ENCODE peak calls at places on chromosomes 11 and 22, in six cellular contexts. H, V, T, K, E and P are unnamed samples. For H3K9me3, the result is how much of the 10 kb centered on the place peaks cover.

GRCh38 chr11:128453444-128454336 is 133.7 kb downstream of the ETS1 start:
- DNase-seq in H (no peak), V (no peak), T (peak), K (peak), E (no peak), P (no peak)

GRCh38 chr11:76666830-76667229 is 3.7 kb downstream of the LRRC32 start:
- DNase-seq in H (peak), V (no peak), T (no peak), K (no peak), E (no peak), P (peak)

GRCh38 chr11:124608146-124608545 is 3.1 kb upstream of the PANX3 start:
- DNase-seq in H (no peak), V (no peak), T (no peak), K (no peak), E (no peak), P (no peak)

GRCh38 chr22:46454910-46455269 is 82.5 kb downstream of the CELSR1 start:
- DNase-seq in H (no peak), V (no peak), T (no peak), K (no peak), E (peak), P (no peak)

GRCh38 chr11:10397226-10397987 is 57.7 kb upstream of the AMPD3 start:
- DNase-seq in H (no peak), V (no peak), T (no peak), K (no peak), E (no peak), P (no peak)

GRCh38 chr22:30041475-30041874 is 38.8 kb upstream of the HORMAD2 start:
- DNase-seq in H (no peak), V (no peak), T (no peak), K (no peak), E (no peak), P (no peak)

GRCh38 chr22:35315141-35315854 is 15.6 kb downstream of the TOM1 start:
- DNase-seq in H (no peak), V (no peak), T (no peak), K (no peak), E (no peak), P (peak)

GRCh38 chr11:128361451-128362020 is 225.8 kb downstream of the ETS1 start:
- DNase-seq in H (no peak), V (no peak), T (no peak), K (no peak), E (no peak), P (no peak)

GRCh38 chr11:95521862-95522261 is 267.7 kb downstream of the FAM76B start:
- DNase-seq in H (no peak), V (no peak), T (no peak), K (no peak), E (no peak), P (no peak)

GRCh38 chr11:3969613-3970012 is 114.1 kb downstream of the STIM1 start:
- DNase-seq in H (no peak), V (no peak), T (no peak), K (no peak), E (no peak), P (no peak)

GRCh38 chr11:103892603-103893002 is 143.8 kb upstream of the DDI1 start:
- DNase-seq in H (no peak), V (no peak), T (no peak), K (no peak), E (peak), P (no peak)

GRCh38 chr11:373716-374551 is 4.6 kb downstream of the B4GALNT4 start:
- DNase-seq in H (no peak), V (no peak), T (no peak), K (no peak), E (no peak), P (no peak)

GRCh38 chr11:2293396-2294339 is 8.1 kb downstream of the C11orf21 start:
- DNase-seq in H (peak), V (peak), T (peak), K (peak), E (no peak), P (no peak)

GRCh38 chr11:118922745-118923627 is 2.7 kb downstream of the BCL9L start:
- DNase-seq in H (peak), V (peak), T (no peak), K (no peak), E (no peak), P (peak)

GRCh38 chr11:118531597-118532084 is 649 bp downstream of the TMEM25 start:
- DNase-seq in H (no peak), V (no peak), T (no peak), K (no peak), E (no peak), P (no peak)

GRCh38 chr11:13051257-13051656 is 42.1 kb downstream of the RASSF10 start:
- DNase-seq in H (no peak), V (no peak), T (no peak), K (no peak), E (peak), P (no peak)

GRCh38 chr11:104623518-104623917 is 274.7 kb downstream of the CASP12 start:
- DNase-seq in H (no peak), V (no peak), T (no peak), K (no peak), E (no peak), P (no peak)

GRCh38 chr11:30346068-30346688 is 23.3 kb downstream of the ARL14EP start:
- DNase-seq in H (no peak), V (no peak), T (peak), K (no peak), E (peak), P (no peak)

GRCh38 chr11:94519478-94520084 is 7.3 kb downstream of the C11orf97 start:
- DNase-seq in H (no peak), V (no peak), T (peak), K (no peak), E (no peak), P (no peak)

GRCh38 chr11:65921033-65921555 is 1.9 kb downstream of the DRAP1 start:
- DNase-seq in H (no peak), V (no peak), T (no peak), K (no peak), E (no peak), P (no peak)

GRCh38 chr11:528815-529728 is 6.3 kb downstream of the HRAS start:
- DNase-seq in H (no peak), V (no peak), T (no peak), K (no peak), E (no peak), P (no peak)

GRCh38 chr11:106961518-106961917 is 56.8 kb downstream of the GUCY1A2 start:
- DNase-seq in H (no peak), V (no peak), T (no peak), K (no peak), E (peak), P (no peak)

GRCh38 chr11:35009941-35010337 is 93.5 kb downstream of the PDHX start:
- DNase-seq in H (no peak), V (no peak), T (no peak), K (no peak), E (peak), P (no peak)

GRCh38 chr11:66906077-66906929 is 49.4 kb downstream of the LRFN4 start:
- DNase-seq in H (no peak), V (no peak), T (peak), K (no peak), E (peak), P (no peak)

GRCh38 chr22:30005213-30005857 is 74.9 kb upstream of the HORMAD2 start:
- DNase-seq in H (peak), V (peak), T (peak), K (peak), E (peak), P (no peak)

GRCh38 chr11:32006799-32007388 is 84.0 kb upstream of the RCN1 start:
- DNase-seq in H (peak), V (no peak), T (no peak), K (no peak), E (peak), P (no peak)

GRCh38 chr11:8354622-8355417 is 91.1 kb upstream of the LMO1 start:
- DNase-seq in H (no peak), V (no peak), T (no peak), K (no peak), E (peak), P (no peak)

GRCh38 chr11:93747122-93747521 is 5.7 kb downstream of the C11orf54 start:
- DNase-seq in H (no peak), V (no peak), T (no peak), K (no peak), E (no peak), P (no peak)

GRCh38 chr22:41565403-41566054 is 4.7 kb downstream of the CSDC2 start:
- DNase-seq in H (peak), V (no peak), T (no peak), K (peak), E (peak), P (no peak)

GRCh38 chr11:112087212-112087611 is 539 bp downstream of the SDHD start:
- DNase-seq in H (no peak), V (no peak), T (no peak), K (no peak), E (no peak), P (no peak)

GRCh38 chr11:35484435-35484834 is 41.0 kb downstream of the PAMR1 start:
- DNase-seq in H (no peak), V (no peak), T (no peak), K (no peak), E (no peak), P (no peak)

GRCh38 chr22:29083576-29084566 is 11.0 kb downstream of the KREMEN1 start:
- DNase-seq in H (no peak), V (no peak), T (no peak), K (no peak), E (no peak), P (no peak)

GRCh38 chr11:36500315-36500721 is 9.8 kb downstream of the TRAF6 start:
- DNase-seq in H (no peak), V (no peak), T (no peak), K (peak), E (peak), P (no peak)

GRCh38 chr11:116828632-116829524 is 829 bp upstream of the APOC3 start:
- DNase-seq in H (no peak), V (no peak), T (no peak), K (no peak), E (no peak), P (no peak)

GRCh38 chr11:106714179-106714578 is 304.1 kb downstream of the GUCY1A2 start:
- DNase-seq in H (no peak), V (no peak), T (no peak), K (no peak), E (no peak), P (no peak)

DNA sequence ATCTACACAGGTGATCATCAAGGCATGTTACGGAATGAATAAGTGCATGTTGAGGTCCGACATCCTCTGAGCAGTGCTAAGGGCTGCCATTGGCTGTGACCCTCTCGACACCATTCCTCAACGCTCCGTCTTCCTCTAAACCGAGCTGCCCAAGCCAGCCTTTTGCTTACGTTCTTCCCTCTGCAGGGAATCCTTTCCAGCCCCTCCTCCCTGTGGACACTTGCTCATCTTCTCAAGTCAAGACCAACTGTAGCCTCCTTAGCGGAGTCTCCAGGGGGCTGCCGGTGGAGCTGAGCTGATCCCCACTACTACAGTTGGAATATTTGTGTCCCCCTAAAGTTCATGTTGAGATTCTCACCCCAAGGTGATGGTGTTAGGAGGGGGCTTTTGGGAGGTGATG is 781.0 kb downstream of the TBC1D22A start:
- DNase-seq in H (no peak), V (no peak), T (no peak), K (no peak), E (no peak), P (no peak)
- H3K9me3 ChIP-seq in H (half or more), V (under half), T (under half), K (under half), E (under half), P (under half)

GRCh38 chr11:83195176-83195531 is 1.6 kb downstream of the ANKRD42 start:
- DNase-seq in H (no peak), V (no peak), T (no peak), K (no peak), E (no peak), P (no peak)
- TF ChIP-seq CTCF in H (no peak), V (no peak), T (no peak), K (no peak), E (no peak), P (no peak)

DNA sequence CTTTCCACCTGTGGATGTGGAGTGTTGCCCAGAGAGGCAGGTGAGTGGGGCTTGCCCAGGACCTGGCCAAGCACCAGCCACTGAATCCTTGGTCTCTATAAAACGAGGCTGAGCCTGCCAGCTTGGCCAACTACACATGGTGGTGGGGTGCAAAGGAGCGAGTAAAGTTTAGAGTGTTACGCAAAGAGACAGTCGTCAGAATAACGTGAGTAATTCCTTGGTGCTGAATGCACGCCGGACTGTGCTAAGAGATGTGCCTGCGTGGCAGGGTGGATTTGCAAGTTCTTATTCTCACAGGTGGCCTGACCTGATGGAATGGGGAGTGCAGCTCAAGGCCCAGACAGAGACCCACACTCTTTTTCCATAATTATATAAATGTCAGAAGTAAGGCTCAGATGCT is 88.6 kb upstream of the B3GAT1 start:
- DNase-seq in H (no peak), V (no peak), T (no peak), K (no peak), E (no peak), P (no peak)
- H3K9me3 ChIP-seq in H (under half), V (under half), T (under half), K (under half), E (under half), P (under half)

GRCh38 chr22:38469306-38469781 is 1.4 kb downstream of the KDELR3 start:
- DNase-seq in H (no peak), V (no peak), T (no peak), K (no peak), E (no peak), P (no peak)

GRCh38 chr22:38468761-38469305 is 937 bp downstream of the KDELR3 start:
- DNase-seq in H (no peak), V (no peak), T (no peak), K (no peak), E (no peak), P (no peak)

GRCh38 chr22:38465673-38466490 is 2.0 kb upstream of the KDELR3 start:
- DNase-seq in H (no peak), V (no peak), T (no peak), K (peak), E (no peak), P (no peak)

GRCh38 chr22:38467438-38467903 is 425 bp upstream of the KDELR3 start:
- DNase-seq in H (no peak), V (no peak), T (no peak), K (peak), E (no peak), P (peak)

GRCh38 chr22:38467904-38468760 is at the start of gene KDELR3:
- DNase-seq in H (no peak), V (no peak), T (peak), K (peak), E (no peak), P (no peak)
- TF ChIP-seq CTCF in H (peak), V (no peak), T (no peak), K (no peak), E (no peak), P (no peak)

GRCh38 chr22:48883211-48883960 is 944.3 kb downstream of the BRD1 start:
- DNase-seq in H (no peak), V (no peak), T (no peak), K (no peak), E (no peak), P (peak)

GRCh38 chr22:48885271-48885918 is 942.3 kb downstream of the BRD1 start:
- DNase-seq in H (peak), V (no peak), T (no peak), K (no peak), E (no peak), P (peak)

GRCh38 chr22:48882636-48883200 is 945.0 kb downstream of the BRD1 start:
- DNase-seq in H (no peak), V (no peak), T (no peak), K (no peak), E (no peak), P (peak)

GRCh38 chr22:48884786-48885185 is 942.9 kb downstream of the BRD1 start:
- DNase-seq in H (peak), V (no peak), T (no peak), K (no peak), E (no peak), P (peak)

DNA sequence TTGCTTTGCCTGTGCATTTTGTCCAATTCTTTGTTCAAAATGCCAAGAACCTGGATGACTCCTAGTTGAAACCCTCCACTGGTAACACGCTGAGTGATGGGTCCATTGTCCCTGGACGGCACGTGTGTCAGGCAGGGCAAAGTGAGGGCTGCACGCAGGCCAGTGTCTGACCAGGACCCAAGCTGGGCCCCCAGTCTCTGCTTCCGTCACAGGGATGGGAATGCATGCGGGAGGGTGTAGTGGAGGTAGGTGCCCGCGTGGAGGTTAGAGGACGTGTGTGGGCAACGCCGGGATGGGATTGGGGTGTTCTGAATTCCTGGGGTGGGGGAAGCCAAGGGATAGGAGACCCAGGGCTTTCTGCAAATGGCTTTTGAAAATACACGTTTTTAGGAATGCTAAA is 943.4 kb downstream of the BRD1 start:
- DNase-seq in H (no peak), V (no peak), T (no peak), K (no peak), E (no peak), P (peak)
- H3K9me3 ChIP-seq in H (under half), V (under half), T (under half), K (under half), E (under half), P (under half)

GRCh38 chr22:49983148-49984042 is 22.8 kb downstream of the PIM3 start:
- DNase-seq in H (peak), V (peak), T (no peak), K (no peak), E (no peak), P (no peak)

GRCh38 chr22:49977578-49977977 is 17.0 kb downstream of the PIM3 start:
- DNase-seq in H (no peak), V (no peak), T (no peak), K (no peak), E (no peak), P (no peak)

GRCh38 chr22:49975543-49976389 is 15.2 kb downstream of the PIM3 start:
- DNase-seq in H (peak), V (peak), T (no peak), K (peak), E (peak), P (peak)

GRCh38 chr22:49976439-49977175 is 16.0 kb downstream of the PIM3 start:
- DNase-seq in H (no peak), V (no peak), T (no peak), K (peak), E (peak), P (no peak)

GRCh38 chr22:49979587-49980264 is 19.2 kb downstream of the PIM3 start:
- DNase-seq in H (peak), V (no peak), T (no peak), K (peak), E (peak), P (no peak)
- TF ChIP-seq CTCF in H (peak), V (peak), T (peak), K (peak), E (peak), P (peak)

GRCh38 chr22:48650323-48651035 is 1177.2 kb downstream of the BRD1 start:
- DNase-seq in H (no peak), V (no peak), T (no peak), K (no peak), E (no peak), P (no peak)
- H3K9me3 ChIP-seq in H (under half), V (under half), T (under half), K (under half), E (under half), P (under half)

GRCh38 chr11:59262419-59262818 is 49.7 kb upstream of the MPEG1 start:
- DNase-seq in H (no peak), V (no peak), T (no peak), K (no peak), E (no peak), P (no peak)
- TF ChIP-seq CTCF in H (no peak), V (no peak), T (no peak), K (no peak), E (no peak), P (no peak)

GRCh38 chr22:48803171-48803992 is 1024.3 kb downstream of the BRD1 start:
- DNase-seq in H (no peak), V (peak), T (no peak), K (no peak), E (no peak), P (no peak)
- H3K9me3 ChIP-seq in H (under half), V (under half), T (under half), K (under half), E (under half), P (under half)